ENCODE peak calls at places on chromosomes 6 and 20, in nine cellular contexts. One of them, this sample, is unnamed.
A peak's percentile ranks its signal among the peaks of the same experiment; 100 is the strongest.

GRCh38 chr20:38472513-38473352 is at the start of gene RALGAPB:
- DNase-seq in MM.1S: peak; percentile 99
- DNase-seq in Karpas-422: peak; percentile 99
- DNase-seq in GM23248: peak; percentile 99
- DNase-seq in PC-3: peak; percentile 100
- DNase-seq in HCT116: peak; percentile 98
- DNase-seq in SK-N-SH: peak; percentile 96
- DNase-seq in OCI-LY7: peak; percentile 99
- DNase-seq in PC-9: peak; percentile 98
- DNase-seq in this sample: peak; percentile 100

GRCh38 chr20:21936261-21936660 is 230.8 kb downstream of the PAX1 start:
- DNase-seq in PC-9: no peak
- DNase-seq in OCI-LY7: no peak
- DNase-seq in Karpas-422: no peak
- DNase-seq in GM23248: no peak
- DNase-seq in MM.1S: no peak
- DNase-seq in SK-N-SH: no peak
- DNase-seq in PC-3: no peak
- DNase-seq in HCT116: no peak
- DNase-seq in this sample: no peak

GRCh38 chr6:85096976-85097375 is 332.6 kb upstream of the TBX18 start:
- DNase-seq in PC-3: no peak
- DNase-seq in GM23248: peak; percentile 30
- DNase-seq in Karpas-422: no peak
- DNase-seq in OCI-LY7: no peak
- DNase-seq in HCT116: no peak
- DNase-seq in SK-N-SH: no peak
- DNase-seq in MM.1S: no peak
- DNase-seq in PC-9: no peak
- DNase-seq in this sample: no peak

GRCh38 chr20:34948030-34948429 is 7.6 kb downstream of the GSS start:
- DNase-seq in PC-3: peak; percentile 58
- DNase-seq in MM.1S: no peak
- DNase-seq in Karpas-422: no peak
- DNase-seq in SK-N-SH: no peak
- DNase-seq in OCI-LY7: no peak
- DNase-seq in HCT116: no peak
- DNase-seq in GM23248: peak; percentile 91
- DNase-seq in PC-9: no peak
- DNase-seq in this sample: no peak

GRCh38 chr6:146915671-146916127 is 288.5 kb upstream of the STXBP5 start:
- DNase-seq in OCI-LY7: no peak
- DNase-seq in SK-N-SH: no peak
- DNase-seq in PC-9: peak; percentile 47
- DNase-seq in HCT116: no peak
- DNase-seq in MM.1S: no peak
- DNase-seq in PC-3: peak; percentile 60
- DNase-seq in GM23248: peak; percentile 81
- DNase-seq in Karpas-422: no peak
- DNase-seq in this sample: no peak

GRCh38 chr20:14418441-14418840 is 81.0 kb upstream of the FLRT3 start:
- DNase-seq in Karpas-422: no peak
- DNase-seq in PC-3: no peak
- DNase-seq in PC-9: no peak
- DNase-seq in SK-N-SH: no peak
- DNase-seq in MM.1S: no peak
- DNase-seq in HCT116: no peak
- DNase-seq in OCI-LY7: no peak
- DNase-seq in GM23248: peak; percentile 14
- DNase-seq in this sample: no peak

GRCh38 chr20:32439132-32439829 is 81.2 kb downstream of the ASXL1 start:
- DNase-seq in OCI-LY7: no peak
- DNase-seq in GM23248: peak; percentile 96
- DNase-seq in Karpas-422: no peak
- DNase-seq in HCT116: no peak
- DNase-seq in MM.1S: no peak
- DNase-seq in SK-N-SH: no peak
- DNase-seq in PC-3: no peak
- DNase-seq in PC-9: no peak
- DNase-seq in this sample: peak; percentile 17

GRCh38 chr6:121867095-121867494 is 431.6 kb downstream of the GJA1 start:
- DNase-seq in PC-3: no peak
- DNase-seq in MM.1S: no peak
- DNase-seq in Karpas-422: no peak
- DNase-seq in PC-9: no peak
- DNase-seq in SK-N-SH: no peak
- DNase-seq in OCI-LY7: no peak
- DNase-seq in HCT116: no peak
- DNase-seq in GM23248: peak; percentile 60
- DNase-seq in this sample: no peak

GRCh38 chr6:90687751-90688380 is 101.0 kb upstream of the MAP3K7 start:
- DNase-seq in SK-N-SH: no peak
- DNase-seq in HCT116: no peak
- DNase-seq in OCI-LY7: no peak
- DNase-seq in GM23248: no peak
- DNase-seq in PC-9: no peak
- DNase-seq in PC-3: no peak
- DNase-seq in Karpas-422: no peak
- DNase-seq in MM.1S: no peak
- DNase-seq in this sample: no peak

GRCh38 chr20:37680420-37680819 is 13.4 kb upstream of the CTNNBL1 start:
- DNase-seq in PC-3: peak; percentile 43
- DNase-seq in PC-9: no peak
- DNase-seq in HCT116: no peak
- DNase-seq in MM.1S: no peak
- DNase-seq in SK-N-SH: no peak
- DNase-seq in Karpas-422: no peak
- DNase-seq in GM23248: peak; percentile 44
- DNase-seq in OCI-LY7: no peak
- DNase-seq in this sample: peak; percentile 26

GRCh38 chr20:8909596-8909995 is 159.3 kb upstream of the PLCB4 start:
- DNase-seq in GM23248: peak; percentile 44
- DNase-seq in Karpas-422: no peak
- DNase-seq in SK-N-SH: no peak
- DNase-seq in PC-3: no peak
- DNase-seq in MM.1S: no peak
- DNase-seq in PC-9: no peak
- DNase-seq in OCI-LY7: no peak
- DNase-seq in HCT116: no peak
- DNase-seq in this sample: no peak

GRCh38 chr6:137846772-137847313 is 20.2 kb upstream of the TNFAIP3 start:
- DNase-seq in PC-9: no peak
- DNase-seq in MM.1S: no peak
- DNase-seq in HCT116: no peak
- DNase-seq in GM23248: no peak
- DNase-seq in Karpas-422: no peak
- DNase-seq in OCI-LY7: no peak
- DNase-seq in SK-N-SH: no peak
- DNase-seq in PC-3: no peak
- DNase-seq in this sample: no peak

GRCh38 chr20:1811621-1812498 is 83.3 kb upstream of the SIRPA start:
- DNase-seq in PC-3: no peak
- DNase-seq in SK-N-SH: no peak
- DNase-seq in PC-9: peak; percentile 42
- DNase-seq in MM.1S: no peak
- DNase-seq in GM23248: no peak
- DNase-seq in Karpas-422: no peak
- DNase-seq in OCI-LY7: no peak
- DNase-seq in HCT116: no peak
- DNase-seq in this sample: no peak

GRCh38 chr20:7379621-7380220 is 560.5 kb downstream of the HAO1 start:
- DNase-seq in MM.1S: no peak
- DNase-seq in PC-9: no peak
- DNase-seq in HCT116: no peak
- DNase-seq in GM23248: peak; percentile 42
- DNase-seq in OCI-LY7: no peak
- DNase-seq in PC-3: peak; percentile 69
- DNase-seq in Karpas-422: no peak
- DNase-seq in SK-N-SH: no peak
- DNase-seq in this sample: no peak

GRCh38 chr20:14921546-14921945 is 584.1 kb upstream of the FLRT3 start:
- DNase-seq in Karpas-422: no peak
- DNase-seq in PC-3: peak; percentile 58
- DNase-seq in OCI-LY7: no peak
- DNase-seq in MM.1S: no peak
- DNase-seq in GM23248: peak; percentile 43
- DNase-seq in HCT116: no peak
- DNase-seq in SK-N-SH: no peak
- DNase-seq in PC-9: no peak
- DNase-seq in this sample: no peak

DNA sequence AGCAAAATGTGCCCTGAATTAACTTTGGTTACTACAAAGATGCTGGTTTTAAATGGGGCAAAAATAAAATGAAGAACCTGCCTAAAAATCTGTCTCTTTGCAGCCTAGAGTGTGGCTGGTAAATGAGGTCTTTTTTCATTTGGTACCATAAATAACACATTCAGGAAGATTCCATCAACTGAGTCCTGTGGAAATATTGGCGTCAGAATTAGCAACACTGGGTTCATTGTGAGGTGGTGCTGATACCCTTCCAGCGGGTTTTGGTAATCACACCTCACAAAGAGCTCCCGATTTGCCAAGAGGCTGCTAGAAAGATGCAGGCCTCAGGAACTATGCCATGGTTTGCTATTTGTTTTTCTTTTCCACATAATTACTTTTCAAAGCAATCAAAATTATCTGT is 55.3 kb downstream of the FAM50B start:
- DNase-seq in OCI-LY7: no peak
- DNase-seq in PC-3: no peak
- DNase-seq in HCT116: no peak
- DNase-seq in SK-N-SH: no peak
- DNase-seq in GM23248: no peak
- DNase-seq in MM.1S: no peak
- DNase-seq in Karpas-422: no peak
- DNase-seq in PC-9: no peak
- DNase-seq in this sample: no peak
- H3K9me3 ChIP-seq in OCI-LY7: no peaks in the 10 kb centered on the region
- H3K9me3 ChIP-seq in PC-3: no peaks in the 10 kb centered on the region
- H3K9me3 ChIP-seq in HCT116: no peaks in the 10 kb centered on the region
- H3K9me3 ChIP-seq in SK-N-SH: no peaks in the 10 kb centered on the region
- H3K9me3 ChIP-seq in GM23248: no peaks in the 10 kb centered on the region
- H3K9me3 ChIP-seq in MM.1S: no peaks in the 10 kb centered on the region
- H3K9me3 ChIP-seq in Karpas-422: no peaks in the 10 kb centered on the region
- H3K9me3 ChIP-seq in PC-9: no peaks in the 10 kb centered on the region
- H3K9me3 ChIP-seq in this sample: no peaks in the 10 kb centered on the region

GRCh38 chr6:44503471-44503870 is 116.0 kb downstream of the CDC5L start:
- DNase-seq in Karpas-422: no peak
- DNase-seq in GM23248: no peak
- DNase-seq in PC-9: no peak
- DNase-seq in SK-N-SH: no peak
- DNase-seq in HCT116: no peak
- DNase-seq in MM.1S: no peak
- DNase-seq in OCI-LY7: no peak
- DNase-seq in PC-3: no peak
- DNase-seq in this sample: no peak
- H3K9me2 ChIP-seq in Karpas-422: no peaks in the 10 kb centered on the region
- H3K9me2 ChIP-seq in GM23248: no peaks in the 10 kb centered on the region
- H3K9me2 ChIP-seq in PC-9: no peaks in the 10 kb centered on the region
- H3K9me2 ChIP-seq in SK-N-SH: no peaks in the 10 kb centered on the region
- H3K9me2 ChIP-seq in HCT116: no peaks in the 10 kb centered on the region
- H3K9me2 ChIP-seq in MM.1S: no peaks in the 10 kb centered on the region
- H3K9me2 ChIP-seq in OCI-LY7: no peaks in the 10 kb centered on the region
- H3K9me2 ChIP-seq in PC-3: peaks cover 4% of the 10 kb centered on the region
- H3K9me2 ChIP-seq in this sample: no peaks in the 10 kb centered on the region

DNA sequence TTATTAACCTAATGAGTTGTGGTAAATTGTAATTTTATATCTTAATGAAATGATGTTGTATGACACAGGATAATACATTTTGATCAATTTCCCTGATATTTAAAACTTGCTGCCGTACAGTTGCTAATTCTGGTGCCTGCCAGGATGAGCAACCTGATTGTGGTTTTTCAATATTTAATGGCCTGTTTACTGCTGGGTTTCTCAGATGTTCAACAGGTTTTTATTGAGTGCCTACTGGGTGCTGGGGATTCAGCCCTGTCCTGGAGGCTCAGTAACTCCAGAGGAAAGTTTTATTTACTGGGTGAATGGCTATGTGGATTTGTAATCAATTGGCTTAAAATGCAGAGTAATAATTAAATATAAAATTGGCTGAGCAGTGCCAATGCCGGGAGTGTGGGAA is 8.0 kb downstream of the TOX2 start:
- DNase-seq in PC-3: peak; percentile 72
- DNase-seq in HCT116: no peak
- DNase-seq in OCI-LY7: no peak
- DNase-seq in Karpas-422: no peak
- DNase-seq in GM23248: no peak
- DNase-seq in PC-9: no peak
- DNase-seq in SK-N-SH: no peak
- DNase-seq in MM.1S: no peak
- DNase-seq in this sample: no peak
- H3K79me2 ChIP-seq in PC-3: no peaks in the 10 kb centered on the region
- H3K79me2 ChIP-seq in HCT116: peaks cover 39% of the 10 kb centered on the region
- H3K79me2 ChIP-seq in OCI-LY7: no peaks in the 10 kb centered on the region
- H3K79me2 ChIP-seq in Karpas-422: no peaks in the 10 kb centered on the region
- H3K79me2 ChIP-seq in GM23248: peaks cover 57% of the 10 kb centered on the region
- H3K79me2 ChIP-seq in PC-9: peaks cover 97% of the 10 kb centered on the region
- H3K79me2 ChIP-seq in SK-N-SH: peaks cover 9% of the 10 kb centered on the region
- H3K79me2 ChIP-seq in MM.1S: peaks cover 98% of the 10 kb centered on the region
- H3K79me2 ChIP-seq in this sample: peaks cover 2% of the 10 kb centered on the region

GRCh38 chr6:6037179-6037578 is 30.5 kb upstream of the NRN1 start:
- DNase-seq in PC-9: no peak
- DNase-seq in GM23248: no peak
- DNase-seq in MM.1S: no peak
- DNase-seq in HCT116: no peak
- DNase-seq in OCI-LY7: no peak
- DNase-seq in PC-3: no peak
- DNase-seq in SK-N-SH: no peak
- DNase-seq in Karpas-422: no peak
- DNase-seq in this sample: no peak
- H3K9me3 ChIP-seq in PC-9: no peaks in the 10 kb centered on the region
- H3K9me3 ChIP-seq in GM23248: no peaks in the 10 kb centered on the region
- H3K9me3 ChIP-seq in MM.1S: no peaks in the 10 kb centered on the region
- H3K9me3 ChIP-seq in HCT116: no peaks in the 10 kb centered on the region
- H3K9me3 ChIP-seq in OCI-LY7: no peaks in the 10 kb centered on the region
- H3K9me3 ChIP-seq in PC-3: no peaks in the 10 kb centered on the region
- H3K9me3 ChIP-seq in SK-N-SH: no peaks in the 10 kb centered on the region
- H3K9me3 ChIP-seq in Karpas-422: no peaks in the 10 kb centered on the region
- H3K9me3 ChIP-seq in this sample: no peaks in the 10 kb centered on the region

DNA sequence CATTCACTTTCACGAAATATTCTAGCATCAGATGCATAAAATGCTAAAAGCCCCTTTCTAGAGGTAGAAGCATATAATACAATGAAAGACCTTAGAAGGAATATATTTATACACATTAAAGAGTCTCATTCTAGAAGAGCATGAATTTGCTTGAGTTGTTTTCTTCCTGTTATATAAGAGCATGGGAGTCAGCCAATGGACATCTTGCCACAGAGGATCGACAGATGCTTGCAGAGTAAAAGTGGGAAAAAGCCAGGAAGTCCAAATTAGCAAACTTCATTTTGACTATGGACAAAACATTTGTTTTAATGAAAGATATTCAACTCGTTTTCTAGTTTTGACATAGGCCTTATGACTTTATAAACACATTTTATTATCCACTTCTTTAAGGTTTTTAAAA is 44.2 kb upstream of the RIPPLY2 start:
- DNase-seq in PC-3: no peak
- DNase-seq in MM.1S: no peak
- DNase-seq in PC-9: no peak
- DNase-seq in OCI-LY7: no peak
- DNase-seq in SK-N-SH: no peak
- DNase-seq in HCT116: no peak
- DNase-seq in Karpas-422: no peak
- DNase-seq in GM23248: no peak
- DNase-seq in this sample: no peak
- H3K9me2 ChIP-seq in PC-3: no peaks in the 10 kb centered on the region
- H3K9me2 ChIP-seq in MM.1S: no peaks in the 10 kb centered on the region
- H3K9me2 ChIP-seq in PC-9: no peaks in the 10 kb centered on the region
- H3K9me2 ChIP-seq in OCI-LY7: no peaks in the 10 kb centered on the region
- H3K9me2 ChIP-seq in SK-N-SH: no peaks in the 10 kb centered on the region
- H3K9me2 ChIP-seq in HCT116: no peaks in the 10 kb centered on the region
- H3K9me2 ChIP-seq in Karpas-422: no peaks in the 10 kb centered on the region
- H3K9me2 ChIP-seq in GM23248: no peaks in the 10 kb centered on the region
- H3K9me2 ChIP-seq in this sample: no peaks in the 10 kb centered on the region

This sample was measured in hepatocyte.